ENCODE peak calls at places on chromosomes 2 and 18, in four cellular contexts. J is AG09309, T is fibroblast of lung, H is neural crest cell. R is an unnamed sample.

GRCh38 chr2:88919087-88919738 is 227.7 kb downstream of the RPIA start:
- DNase-seq in J (no peak), T (peak; percentile 23), H (no peak), R (no peak)

GRCh38 chr2:57701391-57701791 is 345.2 kb upstream of the VRK2 start:
- DNase-seq in J (no peak), T (no peak), H (no peak), R (no peak)

GRCh38 chr2:158998486-158999248 is 30.2 kb downstream of the TANC1 start:
- DNase-seq in J (no peak), T (peak; percentile 87), H (no peak), R (no peak)

GRCh38 chr2:100875516-100876230 is 55.7 kb downstream of the NPAS2 start:
- DNase-seq in J (no peak), T (no peak), H (no peak), R (no peak)

GRCh38 chr2:216015722-216016464 is 2.5 kb upstream of the MREG start:
- DNase-seq in J (no peak), T (no peak), H (no peak), R (no peak)

GRCh38 chr2:64403426-64403825 is 50.5 kb upstream of the LGALSL start:
- DNase-seq in J (no peak), T (no peak), H (no peak), R (no peak)

GRCh38 chr2:125169022-125169763 is 1144.1 kb downstream of the CNTNAP5 start:
- DNase-seq in J (no peak), T (peak; percentile 44), H (no peak), R (no peak)

GRCh38 chr2:147247749-147248148 is 597.1 kb upstream of the ACVR2A start:
- DNase-seq in J (no peak), T (no peak), H (no peak), R (no peak)

GRCh38 chr2:135744761-135745314 is 3.2 kb downstream of the UBXN4 start:
- DNase-seq in J (no peak), T (peak; percentile 14), H (no peak), R (no peak)

GRCh38 chr2:221447310-221447709 is 124.8 kb downstream of the EPHA4 start:
- DNase-seq in J (no peak), T (no peak), H (no peak), R (no peak)

GRCh38 chr2:141264848-141265247 is 866.0 kb downstream of the LRP1B start:
- DNase-seq in J (no peak), T (no peak), H (no peak), R (no peak)

GRCh38 chr2:88350641-88351601 is 101.6 kb downstream of the FOXI3 start:
- DNase-seq in J (no peak), T (peak; percentile 6), H (peak; percentile 81), R (peak; percentile 6)

GRCh38 chr2:19538411-19538963 is 180.1 kb upstream of the OSR1 start:
- DNase-seq in J (peak; percentile 96), T (peak; percentile 85), H (no peak), R (peak; percentile 90)

GRCh38 chr2:142722569-142722968 is 154.9 kb upstream of the KYNU start:
- DNase-seq in J (no peak), T (peak; percentile 57), H (no peak), R (no peak)

GRCh38 chr18:57624988-57625387 is 3.4 kb upstream of the NARS1 start:
- DNase-seq in J (no peak), T (peak; percentile 22), H (no peak), R (no peak)

GRCh38 chr2:201191132-201191875 is 8.4 kb downstream of the CASP10 start:
- DNase-seq in J (no peak), T (no peak), H (no peak), R (no peak)

GRCh38 chr18:31603335-31603734 is 11.7 kb downstream of the TTR start:
- DNase-seq in J (no peak), T (no peak), H (no peak), R (no peak)

GRCh38 chr2:43129676-43130547 is 96.5 kb downstream of the ZFP36L2 start:
- DNase-seq in J (no peak), T (peak; percentile 57), H (no peak), R (no peak)

GRCh38 chr2:63060079-63060482 is 9.5 kb downstream of the OTX1 start:
- DNase-seq in J (no peak), T (peak; percentile 49), H (no peak), R (no peak)

GRCh38 chr2:1717129-1717528 is 27.2 kb downstream of the PXDN start:
- DNase-seq in J (no peak), T (no peak), H (no peak), R (no peak)

GRCh38 chr2:85712849-85713612 is 18.9 kb downstream of the GNLY start:
- DNase-seq in J (no peak), T (peak; percentile 86), H (no peak), R (no peak)

GRCh38 chr2:158756976-158757375 is 38.1 kb upstream of the DAPL1 start:
- DNase-seq in J (no peak), T (no peak), H (no peak), R (no peak)

GRCh38 chr2:127197475-127198385 is 22.4 kb downstream of the CYP27C1 start:
- DNase-seq in J (no peak), T (peak; percentile 53), H (peak; percentile 76), R (no peak)

GRCh38 chr2:106572541-106573148 is 85.5 kb downstream of the CD8B2 start:
- DNase-seq in J (no peak), T (no peak), H (no peak), R (no peak)

GRCh38 chr2:14831458-14831857 is 198.9 kb downstream of the LRATD1 start:
- DNase-seq in J (no peak), T (peak; percentile 11), H (no peak), R (no peak)

GRCh38 chr18:70998490-70998889 is 709.6 kb downstream of the SOCS6 start:
- DNase-seq in J (no peak), T (peak; percentile 6), H (no peak), R (no peak)
- TF ChIP-seq CTCF in J (no peak), T (no peak), H (peak; percentile 32), R (no peak)

DNA sequence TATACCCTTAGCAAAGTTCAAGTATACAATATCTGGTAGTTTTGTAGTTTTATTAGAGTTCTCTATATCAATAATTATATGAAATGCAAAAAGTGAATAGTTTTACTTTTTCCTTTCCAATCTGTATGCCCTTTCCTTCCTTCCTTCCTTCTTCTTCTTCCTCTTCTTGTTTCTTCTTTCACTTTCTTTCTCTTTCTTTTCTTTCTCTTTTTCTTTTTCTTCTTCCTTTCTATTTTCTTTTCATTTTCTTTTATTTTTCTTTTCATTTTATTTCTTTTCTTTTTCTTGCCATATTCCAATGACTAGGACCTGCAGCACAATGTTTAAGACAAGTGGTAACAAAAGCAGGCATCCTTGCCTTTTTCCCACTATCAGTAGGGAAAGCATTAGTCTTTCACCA is 59.8 kb downstream of the CCDC68 start:
- DNase-seq in J (no peak), T (no peak), H (no peak), R (no peak)
- TF ChIP-seq CTCF in J (no peak), T (no peak), H (no peak), R (no peak)

GRCh38 chr2:29783696-29784095 is 137.7 kb downstream of the ALK start:
- DNase-seq in J (no peak), T (no peak), H (no peak), R (no peak)
- TF ChIP-seq CTCF in J (no peak), T (no peak), H (no peak), R (no peak)

DNA sequence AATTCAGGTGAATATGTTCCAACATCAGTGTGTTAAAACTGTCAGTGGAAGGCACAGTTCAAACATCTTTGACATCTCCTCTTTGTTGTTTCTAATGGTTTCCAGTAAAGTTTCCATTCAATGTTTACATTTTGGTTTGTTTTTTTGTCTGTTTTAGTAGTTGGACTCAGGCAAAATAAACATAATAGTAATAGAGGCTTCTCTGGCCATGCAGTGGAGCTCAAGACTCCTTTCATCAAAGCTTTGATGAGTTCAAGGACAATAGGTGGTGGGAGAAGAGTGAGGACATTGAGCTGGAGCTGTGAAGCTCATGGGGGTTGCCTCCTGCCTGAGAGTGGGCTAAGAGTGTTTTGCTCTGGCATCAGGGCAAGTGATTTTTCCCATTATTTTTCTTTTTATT is 1853.7 kb upstream of the CELF4 start:
- DNase-seq in J (no peak), T (no peak), H (no peak), R (no peak)
- TF ChIP-seq CTCF in J (no peak), T (no peak), H (no peak), R (no peak)

DNA sequence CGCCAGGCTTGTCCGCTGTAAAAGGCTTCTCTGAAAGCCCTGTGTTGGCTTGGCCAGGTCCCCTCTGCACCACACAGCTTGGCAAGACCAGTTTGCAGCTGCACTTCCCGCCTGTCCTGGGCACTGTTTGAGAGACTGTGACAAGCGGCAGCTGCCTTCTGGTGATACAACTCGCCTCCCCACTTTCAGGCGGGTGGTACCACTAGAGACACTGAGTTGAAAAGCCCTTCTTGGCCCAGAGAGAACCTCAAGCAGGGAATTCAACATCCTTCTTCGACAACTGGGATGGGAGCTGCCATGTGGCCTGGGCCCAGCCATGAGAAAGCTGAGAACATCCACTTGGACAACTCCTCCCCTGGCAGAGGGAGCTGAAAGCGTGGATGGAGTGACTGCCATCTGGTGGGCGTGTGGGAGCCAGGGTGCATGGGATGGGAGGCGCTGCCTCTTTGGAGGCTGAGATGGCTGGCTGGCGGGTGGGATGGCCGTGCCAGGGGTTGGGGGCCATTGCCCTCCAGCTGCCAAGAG is 125.5 kb upstream of the REV1 start:
- DNase-seq in J (no peak), T (no peak), H (no peak), R (no peak)
- TF ChIP-seq CTCF in J (peak; percentile 18), T (no peak), H (no peak), R (no peak)

DNA sequence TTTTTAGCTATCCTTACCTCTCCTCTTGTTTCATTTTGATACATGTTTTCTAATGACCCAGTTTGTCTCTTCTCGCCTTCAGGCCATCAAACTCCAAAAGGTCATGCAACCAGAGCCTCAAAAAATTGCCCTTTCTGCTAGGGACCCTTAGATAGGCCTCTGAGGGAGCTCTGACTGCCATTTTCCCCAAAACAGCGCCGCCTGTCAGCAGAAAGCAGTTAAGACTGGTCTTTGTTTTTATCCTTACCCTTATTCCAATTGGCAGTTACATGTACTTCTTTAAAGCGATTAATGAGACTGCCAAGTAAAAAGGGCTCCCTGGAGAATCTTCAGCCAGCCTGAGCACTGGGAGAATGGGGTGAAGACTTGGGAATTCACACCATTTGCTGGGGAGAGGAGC is 55.1 kb upstream of the RIT2 start:
- DNase-seq in J (no peak), T (no peak), H (no peak), R (no peak)
- TF ChIP-seq CTCF in J (no peak), T (no peak), H (no peak), R (no peak)

R was measured in HFF-Myc.